ENCODE peak calls at places on chromosomes 11 and 22, in seven cellular contexts. T is IMR-90, V is neuronal stem cell, G is kidney, W is endodermal cell, R is colonic mucosa, Z is fibroblast of lung. F is an unnamed sample. For H3K4me1, the result is how much of the 10 kb centered on the place peaks cover.

GRCh38 chr11:24267015-24267414 is 229.8 kb upstream of the LUZP2 start:
- DNase-seq in T (no peak), V (peak), G (no peak), W (no peak), R (no peak), Z (no peak), F (no peak)

GRCh38 chr11:118186346-118187107 is 10.1 kb upstream of the SCN2B start:
- DNase-seq in T (no peak), V (no peak), G (no peak), W (no peak), R (no peak), Z (no peak), F (no peak)

GRCh38 chr22:21865041-21865440 is 2.4 kb downstream of the MAPK1 start:
- DNase-seq in T (peak), V (no peak), G (no peak), W (no peak), R (peak), Z (peak), F (peak)

GRCh38 chr22:44461614-44462013 is 36.4 kb downstream of the RTL6 start:
- DNase-seq in T (no peak), V (no peak), G (peak), W (no peak), R (peak), Z (no peak), F (no peak)

GRCh38 chr11:65623852-65624616 is 8.5 kb downstream of the PCNX3 start:
- DNase-seq in T (no peak), V (no peak), G (no peak), W (no peak), R (no peak), Z (no peak), F (no peak)

GRCh38 chr11:35511666-35512065 is 13.8 kb downstream of the PAMR1 start:
- DNase-seq in T (peak), V (no peak), G (no peak), W (peak), R (no peak), Z (peak), F (peak)

GRCh38 chr22:48892571-48893287 is 934.9 kb downstream of the BRD1 start:
- DNase-seq in T (no peak), V (no peak), G (no peak), W (no peak), R (no peak), Z (no peak), F (no peak)

GRCh38 chr11:118531597-118532084 is 649 bp downstream of the TMEM25 start:
- DNase-seq in T (no peak), V (no peak), G (peak), W (peak), R (no peak), Z (no peak), F (no peak)

GRCh38 chr22:24681236-24681635 is 78.2 kb downstream of the GGT1 start:
- DNase-seq in T (peak), V (no peak), G (no peak), W (no peak), R (no peak), Z (peak), F (peak)

GRCh38 chr11:116533186-116533825 is 239.5 kb downstream of the BUD13 start:
- DNase-seq in T (no peak), V (peak), G (no peak), W (peak), R (no peak), Z (no peak), F (no peak)

GRCh38 chr11:128603752-128604472 is 16.6 kb upstream of the ETS1 start:
- DNase-seq in T (no peak), V (no peak), G (no peak), W (no peak), R (no peak), Z (no peak), F (no peak)

GRCh38 chr11:91104237-91104636 is 881.4 kb upstream of the CHORDC1 start:
- DNase-seq in T (peak), V (no peak), G (no peak), W (no peak), R (no peak), Z (peak), F (peak)

GRCh38 chr11:102798012-102798746 is at the start of gene MMP1:
- DNase-seq in T (peak), V (no peak), G (no peak), W (no peak), R (no peak), Z (peak), F (no peak)

GRCh38 chr11:134045799-134046635 is 22.9 kb upstream of the JAM3 start:
- DNase-seq in T (no peak), V (no peak), G (no peak), W (peak), R (no peak), Z (no peak), F (no peak)

GRCh38 chr11:134046681-134047449 is 22.0 kb upstream of the JAM3 start:
- DNase-seq in T (no peak), V (no peak), G (no peak), W (no peak), R (no peak), Z (no peak), F (no peak)

GRCh38 chr11:134047586-134047999 is 21.3 kb upstream of the JAM3 start:
- DNase-seq in T (peak), V (no peak), G (no peak), W (no peak), R (peak), Z (peak), F (peak)

GRCh38 chr11:134049303-134049702 is 19.6 kb upstream of the JAM3 start:
- DNase-seq in T (no peak), V (no peak), G (no peak), W (no peak), R (no peak), Z (no peak), F (no peak)

GRCh38 chr11:134048028-134048427 is 20.8 kb upstream of the JAM3 start:
- DNase-seq in T (no peak), V (no peak), G (no peak), W (no peak), R (no peak), Z (no peak), F (no peak)
- H3K4me3 ChIP-seq in T (no peak), V (no peak), G (no peak), W (no peak), R (no peak), Z (no peak), F (peak)

GRCh38 chr22:30869996-30870395 is 98.6 kb downstream of the MORC2 start:
- DNase-seq in T (no peak), V (no peak), G (peak), W (peak), R (no peak), Z (no peak), F (no peak)

GRCh38 chr22:30868663-30869385 is 99.8 kb downstream of the MORC2 start:
- DNase-seq in T (peak), V (no peak), G (peak), W (no peak), R (no peak), Z (peak), F (peak)

GRCh38 chr22:30866216-30866615 is 102.4 kb downstream of the MORC2 start:
- DNase-seq in T (no peak), V (no peak), G (no peak), W (no peak), R (no peak), Z (no peak), F (no peak)

GRCh38 chr22:30866811-30867271 is 101.7 kb downstream of the MORC2 start:
- DNase-seq in T (no peak), V (no peak), G (peak), W (peak), R (no peak), Z (no peak), F (no peak)

GRCh38 chr22:30867746-30868662 is 100.6 kb downstream of the MORC2 start:
- DNase-seq in T (no peak), V (no peak), G (no peak), W (peak), R (no peak), Z (no peak), F (no peak)
- H3K9ac ChIP-seq in T (no peak), V (no peak), G (no peak), W (no peak), R (no peak), Z (no peak), F (no peak)

DNA sequence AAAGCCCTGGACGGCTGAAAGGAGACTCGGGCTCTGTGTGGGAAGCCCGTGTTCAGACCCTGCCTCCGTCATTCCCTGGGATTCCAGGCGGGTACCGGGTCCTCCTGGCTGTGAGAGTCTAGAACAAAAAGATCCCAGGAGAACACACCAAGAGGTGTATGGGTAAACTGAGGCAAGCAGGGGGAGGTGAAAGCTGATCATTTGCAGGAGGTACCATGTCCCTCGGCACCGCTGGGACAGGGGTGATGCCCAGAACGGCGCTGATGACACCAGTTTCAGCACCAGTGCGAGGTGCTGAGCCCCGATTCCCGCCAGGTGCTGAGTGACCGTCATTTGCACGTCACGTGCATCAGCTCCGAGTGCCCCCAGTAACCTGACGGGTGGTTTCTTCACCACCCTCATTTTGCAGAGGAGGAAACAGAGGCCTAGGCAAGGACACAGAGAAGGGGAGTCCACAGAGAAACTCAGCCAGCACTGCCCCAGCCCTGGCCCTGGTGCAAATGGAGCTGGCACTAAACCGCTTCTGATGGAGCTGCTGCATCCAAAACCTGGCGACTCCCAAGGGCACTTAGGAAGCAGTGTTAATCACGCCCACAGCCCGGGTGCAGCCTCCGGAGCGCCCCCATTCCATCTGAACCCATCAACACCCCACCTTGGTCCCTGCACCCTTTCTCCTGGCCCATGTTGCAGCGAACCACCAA is 16.8 kb downstream of the MACROD1 start:
- DNase-seq in T (no peak), V (no peak), G (no peak), W (no peak), R (no peak), Z (no peak), F (no peak)
- H3K4me1 ChIP-seq in T (under half), V (under half), G (under half), W (under half), R (under half), Z (under half), F (under half)

GRCh38 chr11:68380786-68381622 is 68.6 kb downstream of the LRP5 start:
- DNase-seq in T (peak), V (no peak), G (no peak), W (no peak), R (no peak), Z (no peak), F (peak)
- H3K4me3 ChIP-seq in T (no peak), V (no peak), G (no peak), W (no peak), R (no peak), Z (no peak), F (peak)

GRCh38 chr11:74466916-74467885 is at the start of gene KCNE3:
- DNase-seq in T (no peak), V (no peak), G (peak), W (peak), R (peak), Z (peak), F (peak)
- H3K9ac ChIP-seq in T (peak), V (peak), G (peak), W (peak), R (peak), Z (no peak), F (peak)

DNA sequence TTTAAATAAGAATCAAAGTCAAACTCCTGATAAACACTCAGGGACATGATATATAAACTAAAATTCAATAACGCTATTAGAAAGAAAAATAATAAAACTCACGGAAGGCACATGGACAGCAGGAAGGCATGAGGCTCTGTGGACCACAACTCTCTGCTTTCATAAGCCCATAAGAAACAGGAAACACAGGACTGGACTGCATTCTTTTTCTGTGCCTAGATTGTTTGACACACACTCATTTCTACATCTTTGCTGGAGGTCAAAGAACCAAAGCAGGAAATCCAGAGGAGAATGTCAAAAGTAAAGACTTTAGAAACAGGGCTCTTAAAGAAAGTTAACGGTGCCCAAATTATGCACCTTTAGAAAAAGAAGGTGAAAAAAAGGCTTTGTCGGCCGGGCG is 71.3 kb downstream of the RAB30 start:
- DNase-seq in T (no peak), V (no peak), G (no peak), W (no peak), R (no peak), Z (no peak), F (no peak)
- H3K4me1 ChIP-seq in T (under half), V (under half), G (under half), W (under half), R (under half), Z (under half), F (under half)

GRCh38 chr22:19447388-19448075 is at the start of gene C22orf39:
- DNase-seq in T (peak), V (peak), G (peak), W (peak), R (peak), Z (peak), F (peak)
- H3K4me3 ChIP-seq in T (peak), V (peak), G (peak), W (peak), R (peak), Z (peak), F (peak)

DNA sequence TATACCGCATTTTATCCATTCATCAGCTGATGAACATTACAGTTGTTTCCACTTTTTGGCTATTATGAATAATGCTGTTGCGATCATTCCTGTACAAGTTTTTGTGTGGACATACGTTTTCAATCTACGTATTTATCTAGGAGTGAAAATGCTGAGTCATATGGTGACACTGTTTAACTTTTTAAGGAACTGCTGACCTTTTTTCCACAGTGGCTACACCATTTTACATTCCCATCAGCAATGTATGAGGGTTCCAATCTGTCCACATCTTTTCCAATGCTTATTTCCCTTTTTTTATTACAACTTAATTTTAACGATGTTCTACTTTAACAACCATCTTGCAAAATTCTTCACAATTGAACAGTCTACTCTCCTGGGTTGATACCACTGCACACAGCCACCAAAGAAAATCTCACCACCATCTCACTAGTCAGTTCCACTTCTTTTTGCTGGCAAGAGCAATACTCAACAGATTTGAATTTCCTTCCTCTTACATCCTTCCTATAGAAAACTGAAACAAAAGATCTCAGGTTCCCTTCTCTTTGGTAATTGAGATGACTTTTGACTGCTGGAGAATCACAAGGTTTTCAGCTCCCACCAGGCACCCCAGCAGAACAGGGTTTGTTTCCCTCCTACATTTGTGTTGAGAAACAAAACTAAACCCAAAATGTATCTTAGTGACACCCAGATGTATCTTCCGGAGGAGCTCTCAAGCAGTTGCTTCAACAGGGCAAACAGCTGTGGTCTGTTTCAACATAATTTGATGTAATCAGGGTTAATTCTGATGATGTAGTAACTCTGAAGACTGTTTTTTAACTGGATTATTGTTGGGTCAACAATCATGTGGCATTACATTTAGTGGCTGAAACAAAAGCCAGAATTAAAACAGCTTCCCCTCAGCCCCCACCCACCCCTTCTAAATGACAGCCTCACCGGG is 7.0 kb upstream of the GAB2 start:
- DNase-seq in T (peak), V (no peak), G (no peak), W (no peak), R (no peak), Z (peak), F (peak)
- H3K9ac ChIP-seq in T (no peak), V (no peak), G (no peak), W (no peak), R (no peak), Z (no peak), F (no peak)

DNA sequence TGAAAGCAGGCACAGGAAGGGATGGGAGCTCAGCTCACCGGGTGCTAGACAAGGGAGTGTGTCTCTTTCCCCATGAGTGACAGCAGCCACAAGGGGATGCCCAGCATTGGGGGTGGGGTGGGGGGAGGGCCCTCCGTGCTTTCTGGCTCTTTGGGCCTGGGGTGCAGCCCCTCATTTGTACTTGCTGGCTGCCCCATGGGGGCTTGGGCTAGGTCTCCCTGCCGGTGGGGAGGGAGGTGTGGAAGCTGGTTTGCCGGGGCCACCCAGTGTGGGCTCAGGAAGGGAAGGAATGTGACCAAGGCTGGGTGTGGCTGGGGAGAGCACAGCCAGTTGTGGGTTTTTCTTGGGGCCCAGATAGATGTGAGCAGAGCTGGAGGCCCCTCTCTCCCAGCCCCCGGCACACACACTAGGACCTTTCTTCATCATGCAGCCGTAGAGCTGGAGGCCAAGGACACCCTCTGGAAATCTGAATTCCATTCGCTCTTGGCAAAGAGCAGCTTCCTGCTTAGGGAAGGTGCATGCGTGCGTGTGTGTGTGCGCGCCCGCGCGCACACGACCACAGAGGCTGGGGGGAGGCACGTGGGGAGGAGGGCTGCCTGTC is 25.8 kb downstream of the KCNQ1OT1 start:
- DNase-seq in T (no peak), V (no peak), G (peak), W (peak), R (no peak), Z (no peak), F (no peak)
- H3K4me1 ChIP-seq in T (under half), V (under half), G (under half), W (under half), R (under half), Z (under half), F (under half)

GRCh38 chr22:37750596-37751162 is 53.8 kb downstream of the TRIOBP start:
- DNase-seq in T (no peak), V (no peak), G (peak), W (no peak), R (no peak), Z (no peak), F (no peak)

GRCh38 chr22:37753746-37754145 is 54.0 kb upstream of the GCAT start:
- DNase-seq in T (peak), V (no peak), G (no peak), W (no peak), R (no peak), Z (peak), F (peak)

GRCh38 chr22:37749831-37750595 is 53.2 kb downstream of the TRIOBP start:
- DNase-seq in T (peak), V (no peak), G (no peak), W (no peak), R (no peak), Z (peak), F (peak)

GRCh38 chr22:37752189-37753061 is 55.3 kb upstream of the GCAT start:
- DNase-seq in T (peak), V (peak), G (peak), W (peak), R (peak), Z (peak), F (peak)

DNA sequence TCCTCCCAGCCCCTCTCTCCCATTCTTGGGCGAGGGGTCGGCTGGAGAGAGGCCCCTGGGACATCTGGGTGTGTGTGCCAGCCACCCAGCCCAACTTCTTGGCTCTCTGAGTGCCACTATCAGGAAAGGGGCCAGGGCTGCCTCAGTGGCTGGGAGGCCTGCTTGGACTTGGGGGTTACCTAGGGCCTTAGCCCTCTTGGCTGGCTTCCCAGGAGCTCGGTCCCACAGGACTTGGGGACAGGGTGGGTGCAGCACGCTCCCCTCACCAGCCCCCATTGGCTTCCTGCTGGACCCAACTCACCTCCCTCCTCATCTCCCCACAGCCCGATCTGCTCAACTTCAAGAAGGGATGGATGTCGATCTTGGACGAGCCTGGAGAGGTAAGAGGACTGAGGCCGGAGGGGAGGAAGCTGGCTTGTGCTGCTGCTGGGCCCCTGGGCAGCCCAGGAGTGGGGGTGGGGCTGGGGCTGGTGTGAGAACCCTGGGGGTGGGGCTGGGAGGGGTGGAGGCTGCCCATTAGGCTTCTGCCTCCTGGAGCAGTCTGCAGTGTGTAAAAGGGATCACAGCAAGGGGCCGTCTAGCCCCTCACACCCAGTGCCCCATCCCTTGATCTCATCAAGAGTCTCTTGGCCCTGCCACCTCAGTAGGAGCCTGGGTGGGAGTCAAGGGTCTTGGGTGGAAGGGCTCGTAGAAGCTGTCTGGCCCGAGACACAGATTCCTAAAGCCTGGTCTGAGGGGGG is 54.8 kb downstream of the TRIOBP start:
- DNase-seq in T (no peak), V (no peak), G (no peak), W (peak), R (no peak), Z (no peak), F (no peak)
- H3K4me3 ChIP-seq in T (no peak), V (no peak), G (no peak), W (no peak), R (no peak), Z (no peak), F (peak)

F was measured in adipocyte.